ENCODE peak calls at places on chromosomes 2 and 18, in eight cellular contexts. R, G, A, V, E, F, K and C are unnamed samples. For H3K4me1, the result is how much of the 10 kb centered on the place peaks cover.

GRCh38 chr2:84288335-84288734 is 170.7 kb downstream of the SUCLG1 start:
- DNase-seq in R (no peak), G (no peak), A (no peak), V (no peak), E (no peak), F (no peak), K (no peak), C (no peak)

GRCh38 chr2:188319845-188320244 is 28.2 kb downstream of the GULP1 start:
- DNase-seq in R (no peak), G (no peak), A (no peak), V (no peak), E (no peak), F (no peak), K (no peak), C (no peak)

GRCh38 chr18:64095056-64095455 is 53.8 kb downstream of the LINC00305 start:
- DNase-seq in R (no peak), G (no peak), A (no peak), V (no peak), E (no peak), F (no peak), K (no peak), C (no peak)

GRCh38 chr18:79199691-79200374 is 130.6 kb downstream of the ATP9B start:
- DNase-seq in R (peak), G (peak), A (no peak), V (no peak), E (no peak), F (no peak), K (no peak), C (no peak)

GRCh38 chr2:98029718-98030222 is 34.0 kb upstream of the TMEM131 start:
- DNase-seq in R (peak), G (no peak), A (no peak), V (no peak), E (no peak), F (no peak), K (no peak), C (no peak)

GRCh38 chr18:74662622-74663021 is 65.0 kb downstream of the ZNF407 start:
- DNase-seq in R (no peak), G (no peak), A (no peak), V (no peak), E (no peak), F (no peak), K (no peak), C (no peak)

GRCh38 chr2:133809485-133809884 is 241.2 kb upstream of the NCKAP5 start:
- DNase-seq in R (no peak), G (no peak), A (no peak), V (no peak), E (no peak), F (no peak), K (no peak), C (no peak)

GRCh38 chr2:31380243-31380642 is 34.3 kb downstream of the XDH start:
- DNase-seq in R (no peak), G (no peak), A (no peak), V (no peak), E (no peak), F (peak), K (no peak), C (no peak)

GRCh38 chr2:50529600-50530218 is 502.2 kb downstream of the NRXN1 start:
- DNase-seq in R (peak), G (peak), A (no peak), V (no peak), E (no peak), F (no peak), K (no peak), C (no peak)

GRCh38 chr2:238513346-238513745 is 86.6 kb downstream of the ASB1 start:
- DNase-seq in R (peak), G (peak), A (no peak), V (no peak), E (no peak), F (no peak), K (no peak), C (no peak)

GRCh38 chr2:45837812-45838341 is 186.4 kb downstream of the PRKCE start:
- DNase-seq in R (no peak), G (no peak), A (no peak), V (no peak), E (no peak), F (no peak), K (no peak), C (no peak)
- H3K4me1 ChIP-seq in R (under half), G (under half), A (under half), V (under half), E (under half), F (under half), K (under half), C (under half)

DNA sequence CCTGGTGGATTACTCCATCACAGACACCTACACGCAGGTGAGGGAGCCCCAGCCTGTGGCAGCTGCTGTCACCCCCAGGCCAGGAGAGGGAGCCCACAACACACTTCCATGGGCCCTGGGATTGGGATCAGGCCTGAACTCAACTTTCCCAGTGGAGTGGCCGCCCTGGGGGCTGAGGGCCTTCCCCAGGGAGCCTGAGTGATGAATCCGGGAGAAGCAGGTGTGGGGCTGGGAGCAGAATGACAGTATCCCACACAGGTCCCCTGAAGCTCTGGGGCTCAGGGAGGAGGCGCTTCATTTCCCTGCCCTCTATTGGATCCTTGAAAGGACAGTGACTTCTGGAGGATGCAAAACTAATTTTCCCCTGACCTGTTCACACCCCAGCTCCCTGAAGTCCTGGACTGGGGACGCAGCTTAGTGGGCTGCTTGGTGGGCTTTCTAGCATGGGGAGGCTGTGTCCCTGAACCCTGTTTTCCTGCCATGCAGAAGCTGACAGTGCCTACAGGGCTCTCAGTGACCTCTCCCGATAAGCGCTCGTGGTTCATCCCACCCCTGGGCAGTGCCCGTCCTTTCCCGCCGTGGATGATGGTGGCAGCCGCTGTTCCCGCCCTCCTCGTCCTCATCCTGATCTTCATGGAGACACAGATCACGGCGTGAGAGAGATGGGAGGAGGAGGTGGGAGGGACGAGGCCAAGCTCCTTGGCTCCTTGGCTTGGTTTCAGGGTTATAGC is 11.0 kb downstream of the SLC4A3 start:
- DNase-seq in R (no peak), G (no peak), A (no peak), V (no peak), E (no peak), F (no peak), K (no peak), C (peak)
- H3K27ac ChIP-seq in R (no peak), G (no peak), A (no peak), V (no peak), E (no peak), F (no peak), K (no peak), C (peak)

DNA sequence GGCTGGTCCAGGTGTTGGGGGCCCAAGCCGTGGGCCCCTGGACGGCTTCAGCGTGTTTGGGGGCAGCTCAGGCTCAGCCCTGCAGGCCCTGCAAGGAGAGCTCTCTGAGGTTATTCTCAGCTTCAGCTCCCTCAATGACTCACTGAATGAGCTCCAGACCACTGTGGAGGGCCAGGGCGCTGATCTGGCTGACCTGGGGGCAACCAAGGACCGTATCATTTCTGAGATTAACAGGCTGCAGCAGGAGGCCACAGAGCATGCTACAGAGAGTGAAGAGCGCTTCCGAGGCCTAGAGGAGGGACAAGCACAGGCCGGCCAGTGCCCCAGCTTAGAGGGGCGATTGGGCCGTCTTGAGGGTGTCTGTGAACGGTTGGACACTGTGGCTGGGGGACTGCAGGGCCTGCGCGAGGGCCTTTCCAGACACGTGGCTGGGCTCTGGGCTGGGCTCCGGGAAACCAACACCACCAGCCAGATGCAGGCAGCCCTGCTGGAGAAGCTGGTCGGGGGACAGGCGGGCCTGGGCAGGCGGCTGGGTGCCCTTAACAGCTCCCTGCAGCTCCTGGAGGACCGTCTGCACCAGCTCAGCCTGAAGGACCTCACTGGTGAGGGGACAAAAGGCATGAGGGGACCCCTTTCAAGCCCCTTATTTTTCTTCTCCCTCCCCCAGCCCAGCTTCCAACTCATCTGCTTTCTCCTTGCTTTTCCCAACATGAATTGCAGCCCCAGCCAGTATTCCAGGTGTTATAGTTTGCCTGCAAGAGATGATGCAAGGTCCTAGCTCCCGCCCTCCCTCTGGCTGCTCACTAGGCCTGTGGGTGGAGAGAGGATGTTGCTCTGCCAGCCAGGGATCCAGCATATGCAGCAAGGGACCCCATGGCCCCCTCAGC is 2.9 kb upstream of the KHK start:
- DNase-seq in R (no peak), G (no peak), A (no peak), V (no peak), E (no peak), F (no peak), K (no peak), C (peak)
- H3K4me1 ChIP-seq in R (under half), G (under half), A (under half), V (under half), E (under half), F (half or more), K (under half), C (under half)

DNA sequence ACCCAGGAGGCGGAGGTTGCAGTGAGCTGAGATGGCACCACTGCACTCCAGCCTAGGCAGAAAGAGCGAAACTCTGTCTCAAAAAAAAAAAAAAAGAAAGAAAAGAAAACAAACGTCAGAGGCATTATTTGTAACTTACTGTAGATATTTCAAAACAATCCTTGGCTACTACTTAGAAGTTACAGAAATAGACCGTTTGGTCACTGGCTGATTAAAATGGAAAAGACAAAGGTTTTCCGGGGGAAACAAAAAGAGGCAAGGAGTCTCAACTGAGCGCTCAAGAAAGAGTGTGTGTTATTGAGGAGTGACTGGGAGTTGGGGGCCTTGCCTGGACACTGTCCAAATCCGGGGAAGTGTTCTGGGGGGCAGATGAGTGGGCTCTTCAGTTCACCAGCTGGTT is 47.6 kb downstream of the TEX44 start:
- DNase-seq in R (peak), G (no peak), A (no peak), V (no peak), E (no peak), F (no peak), K (no peak), C (no peak)
- H3K27ac ChIP-seq in R (peak), G (no peak), A (no peak), V (peak), E (peak), F (peak), K (peak), C (peak)

DNA sequence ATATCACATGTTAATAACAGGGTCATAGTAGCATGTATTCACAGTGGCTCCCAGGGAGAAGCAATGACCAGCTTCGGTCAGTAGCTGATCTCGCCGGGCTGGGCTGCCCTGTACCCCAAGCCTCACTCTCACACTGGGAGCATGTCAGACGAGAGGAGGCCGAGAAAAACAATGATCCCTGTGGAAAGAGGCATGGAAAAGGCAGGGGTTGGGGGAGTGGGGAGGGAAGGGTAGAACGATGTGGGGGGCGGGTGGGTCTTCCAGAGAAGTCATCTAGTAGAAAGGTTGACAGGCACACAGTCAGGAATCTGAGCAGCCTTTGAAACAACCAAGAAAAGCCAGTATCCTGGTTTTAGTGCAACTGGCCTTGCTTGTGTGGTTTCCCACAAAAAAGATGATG is 25.4 kb downstream of the TGFA start:
- DNase-seq in R (no peak), G (no peak), A (no peak), V (no peak), E (no peak), F (peak), K (no peak), C (no peak)
- H3K4me1 ChIP-seq in R (under half), G (under half), A (under half), V (under half), E (under half), F (under half), K (under half), C (under half)

GRCh38 chr2:64831977-64832328 is 157.2 kb upstream of the SLC1A4 start:
- DNase-seq in R (no peak), G (no peak), A (no peak), V (no peak), E (no peak), F (no peak), K (no peak), C (no peak)

GRCh38 chr2:64826703-64827102 is 162.5 kb upstream of the SLC1A4 start:
- DNase-seq in R (no peak), G (no peak), A (no peak), V (no peak), E (no peak), F (no peak), K (no peak), C (no peak)

GRCh38 chr2:64832926-64833325 is 156.3 kb upstream of the SLC1A4 start:
- DNase-seq in R (peak), G (no peak), A (no peak), V (no peak), E (no peak), F (no peak), K (no peak), C (no peak)

GRCh38 chr2:64829522-64829921 is 159.7 kb upstream of the SLC1A4 start:
- DNase-seq in R (no peak), G (no peak), A (no peak), V (no peak), E (peak), F (no peak), K (no peak), C (no peak)

GRCh38 chr2:64831134-64831976 is 157.8 kb upstream of the SLC1A4 start:
- DNase-seq in R (peak), G (peak), A (peak), V (peak), E (peak), F (peak), K (peak), C (peak)
- H3K27ac ChIP-seq in R (peak), G (no peak), A (no peak), V (peak), E (peak), F (peak), K (peak), C (peak)

DNA sequence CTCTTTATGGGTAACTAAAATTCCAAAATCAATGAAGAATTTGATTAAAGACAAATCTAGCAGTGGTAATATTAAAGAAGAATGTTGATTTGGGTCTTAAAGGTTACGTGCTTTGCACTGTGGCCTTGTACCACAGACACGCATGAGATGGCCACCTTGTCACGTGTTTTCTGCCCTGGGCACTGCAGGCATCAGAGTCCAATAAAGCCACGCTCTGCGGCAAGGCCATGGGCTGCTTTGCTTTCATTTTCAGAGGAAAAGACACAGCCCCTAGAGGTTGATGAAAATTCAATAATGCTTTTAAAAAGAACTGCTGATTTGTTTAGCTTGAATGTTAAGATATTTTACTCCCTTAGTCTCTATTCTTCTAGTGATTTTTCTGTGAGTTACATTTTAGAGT is 30.4 kb downstream of the AOX1 start:
- DNase-seq in R (no peak), G (no peak), A (no peak), V (peak), E (no peak), F (peak), K (no peak), C (no peak)
- H3K4me1 ChIP-seq in R (half or more), G (under half), A (under half), V (under half), E (under half), F (under half), K (under half), C (under half)

GRCh38 chr2:166764216-166764615 is 124.1 kb upstream of the XIRP2 start:
- DNase-seq in R (no peak), G (no peak), A (no peak), V (no peak), E (no peak), F (no peak), K (no peak), C (no peak)
- H3K27ac ChIP-seq in R (no peak), G (no peak), A (no peak), V (no peak), E (no peak), F (no peak), K (no peak), C (no peak)